ENCODE peak calls at places on chromosomes 2 and 18, in ten cellular contexts. U, B, M, G, J, C, Y, F, L and R are unnamed samples.

GRCh38 chr18:68721681-68722583 is 7.0 kb upstream of the TMX3 start:
- DNase-seq in F (no peak), G (no peak), U (no peak), M (no peak), C (no peak), J (no peak), B (no peak), Y (no peak), L (peak; percentile 56), R (no peak)

GRCh38 chr18:48861181-48861715 is 89.5 kb downstream of the SMAD7 start:
- DNase-seq in C (no peak), L (no peak), U (no peak), B (peak; percentile 56), Y (no peak), F (no peak), J (no peak), G (no peak), M (no peak), R (no peak)

GRCh38 chr2:72893594-72894319 is 6.5 kb downstream of the SPR start:
- DNase-seq in L (peak; percentile 85), J (peak; percentile 21), Y (no peak), F (peak; percentile 79), U (no peak), B (peak; percentile 85), C (no peak), G (peak; percentile 55), M (no peak), R (no peak)

GRCh38 chr18:48068916-48069445 is 138.5 kb upstream of the SMAD2 start:
- DNase-seq in G (no peak), C (no peak), Y (no peak), M (no peak), L (no peak), U (no peak), B (no peak), J (no peak), F (no peak), R (no peak)

GRCh38 chr2:140436956-140437355 is 1656.8 kb upstream of the NXPH2 start:
- DNase-seq in U (no peak), G (no peak), L (no peak), Y (no peak), M (no peak), F (peak; percentile 4), C (no peak), B (no peak), J (no peak), R (no peak)

GRCh38 chr2:27498975-27499374 is 2.3 kb downstream of the GCKR start:
- DNase-seq in U (no peak), Y (no peak), C (no peak), G (no peak), B (no peak), J (no peak), F (no peak), L (no peak), M (no peak), R (no peak)

GRCh38 chr2:42693013-42693575 is 70.8 kb downstream of the OXER1 start:
- DNase-seq in J (no peak), C (no peak), L (peak; percentile 6), M (no peak), Y (no peak), B (no peak), G (no peak), U (no peak), F (no peak), R (no peak)

GRCh38 chr2:113283704-113284284 is 5.1 kb upstream of the PAX8 start:
- DNase-seq in M (peak; percentile 52), F (peak; percentile 67), Y (no peak), L (peak; percentile 94), U (peak; percentile 61), G (peak; percentile 98), B (peak; percentile 37), C (peak; percentile 88), J (no peak), R (no peak)

GRCh38 chr18:69002233-69002632 is 204.4 kb downstream of the CCDC102B start:
- DNase-seq in G (no peak), M (no peak), U (no peak), C (no peak), B (no peak), J (no peak), F (no peak), L (no peak), Y (no peak), R (no peak)

GRCh38 chr2:146820672-146821071 is 1024.2 kb upstream of the ACVR2A start:
- DNase-seq in U (no peak), M (no peak), F (no peak), G (no peak), Y (no peak), L (peak; percentile 73), C (no peak), J (no peak), B (no peak), R (no peak)

GRCh38 chr2:147636238-147636887 is 208.5 kb upstream of the ACVR2A start:
- DNase-seq in C (no peak), F (peak; percentile 26), L (peak; percentile 66), G (no peak), J (no peak), U (no peak), B (no peak), M (no peak), Y (no peak), R (no peak)

GRCh38 chr2:202375006-202375610 is 1.0 kb upstream of the BMPR2 start:
- DNase-seq in U (no peak), C (peak; percentile 58), B (peak; percentile 64), F (peak; percentile 81), L (peak; percentile 90), J (peak; percentile 33), M (peak; percentile 34), Y (peak; percentile 54), G (no peak), R (no peak)

GRCh38 chr2:218343591-218343990 is 13.1 kb upstream of the CATIP start:
- DNase-seq in U (no peak), L (peak; percentile 80), M (no peak), J (no peak), Y (no peak), G (no peak), B (no peak), F (no peak), C (no peak), R (no peak)

GRCh38 chr18:13895505-13896033 is 19.8 kb downstream of the MC2R start:
- DNase-seq in U (peak; percentile 40), J (no peak), M (no peak), Y (no peak), G (no peak), B (no peak), L (no peak), C (no peak), F (no peak), R (no peak)

GRCh38 chr2:30321466-30321865 is 90.1 kb downstream of the LBH start:
- DNase-seq in U (no peak), B (no peak), M (no peak), C (no peak), G (no peak), Y (no peak), L (peak; percentile 61), F (no peak), J (no peak), R (no peak)

GRCh38 chr18:48950536-48951447 is at the start of gene SMAD7:
- DNase-seq in J (no peak), M (no peak), B (peak; percentile 22), U (no peak), F (peak; percentile 41), C (no peak), L (peak; percentile 64), G (no peak), Y (peak; percentile 55), R (no peak)

GRCh38 chr2:36403675-36404230 is 48.2 kb downstream of the CRIM1 start:
- DNase-seq in M (no peak), G (peak; percentile 97), B (no peak), L (peak; percentile 83), C (no peak), U (no peak), Y (no peak), J (no peak), F (no peak), R (no peak)

GRCh38 chr2:101253013-101253712 is 477 bp downstream of the CNOT11 start:
- DNase-seq in Y (peak; percentile 90), J (peak; percentile 75), U (peak; percentile 61), G (peak; percentile 67), B (peak; percentile 58), L (peak; percentile 83), M (peak; percentile 40), C (peak; percentile 67), F (peak; percentile 79), R (peak; percentile 28)

GRCh38 chr18:4640349-4641012 is 185.4 kb upstream of the DLGAP1 start:
- DNase-seq in L (no peak), Y (no peak), B (no peak), F (no peak), J (no peak), C (no peak), U (no peak), G (no peak), M (no peak), R (no peak)

GRCh38 chr2:233482616-233483015 is 84.0 kb downstream of the USP40 start:
- DNase-seq in B (no peak), G (no peak), M (no peak), J (no peak), U (no peak), C (no peak), L (no peak), F (no peak), Y (no peak), R (no peak)
- H3K27ac ChIP-seq in B (no peak overlapping the region), G (no peak overlapping the region), M (peak overlapping the region; percentile 80), J (no peak overlapping the region), U (no peak overlapping the region), C (no peak overlapping the region), L (no peak overlapping the region), F (no peak overlapping the region), Y (no peak overlapping the region), R (no peak overlapping the region)

GRCh38 chr2:3656762-3657691 is 973 bp upstream of the ALLC start:
- DNase-seq in L (no peak), J (no peak), G (no peak), U (no peak), B (peak; percentile 39), F (no peak), M (no peak), C (no peak), Y (no peak), R (no peak)
- H3K27ac ChIP-seq in L (no peak overlapping the region), J (no peak overlapping the region), G (no peak overlapping the region), U (no peak overlapping the region), B (no peak overlapping the region), F (no peak overlapping the region), M (no peak overlapping the region), C (no peak overlapping the region), Y (no peak overlapping the region), R (peak overlapping the region; percentile 82)

GRCh38 chr18:58413667-58414628 is 214.9 kb downstream of the ALPK2 start:
- DNase-seq in J (no peak), F (peak; percentile 53), C (no peak), Y (no peak), G (no peak), U (no peak), L (no peak), B (no peak), M (no peak), R (no peak)
- H3K27ac ChIP-seq in J (no peak overlapping the region), F (peak overlapping the region; percentile 66), C (no peak overlapping the region), Y (no peak overlapping the region), G (no peak overlapping the region), U (no peak overlapping the region), L (no peak overlapping the region), B (no peak overlapping the region), M (no peak overlapping the region), R (no peak overlapping the region)

GRCh38 chr18:62992877-62993365 is 277.6 kb downstream of the PHLPP1 start:
- DNase-seq in C (no peak), G (peak; percentile 80), L (no peak), J (no peak), U (no peak), B (no peak), F (no peak), M (no peak), Y (no peak), R (no peak)
- H3K27ac ChIP-seq in C (no peak overlapping the region), G (no peak overlapping the region), L (no peak overlapping the region), J (no peak overlapping the region), U (no peak overlapping the region), B (no peak overlapping the region), F (no peak overlapping the region), M (no peak overlapping the region), Y (no peak overlapping the region), R (no peak overlapping the region)